ENCODE peak calls at places on chromosome 3, in eight cellular contexts. C is HCT116, U is stomach, H is WERI-Rb-1, T is GM12864, D is AG09309, O is DND-41, L is cardiac muscle cell. P is an unnamed sample.
A peak's percentile ranks its signal among the peaks of the same experiment; 100 is the strongest.

GRCh38 chr3:29922990-29923746 is 642.3 kb downstream of the RBMS3 start:
- DNase-seq in C (peak; percentile 68), U (no peak), H (peak; percentile 4), T (no peak), D (peak; percentile 54), O (no peak), L (peak; percentile 93), P (no peak)

GRCh38 chr3:122797291-122797690 is 2.4 kb downstream of the SLC49A4 start:
- DNase-seq in C (no peak), U (no peak), H (no peak), T (no peak), D (no peak), O (no peak), L (no peak), P (no peak)

GRCh38 chr3:98972155-98972554 is 70.7 kb upstream of the DCBLD2 start:
- DNase-seq in C (peak; percentile 78), U (no peak), H (no peak), T (no peak), D (peak; percentile 91), O (no peak), L (peak; percentile 91), P (no peak)

GRCh38 chr3:108486910-108487309 is 23.5 kb downstream of the MYH15 start:
- DNase-seq in C (no peak), U (no peak), H (peak; percentile 81), T (no peak), D (no peak), O (no peak), L (peak; percentile 59), P (no peak)

GRCh38 chr3:143895805-143896204 is 47.5 kb upstream of the SLC9A9 start:
- DNase-seq in C (no peak), U (no peak), H (no peak), T (no peak), D (no peak), O (no peak), L (peak; percentile 43), P (no peak)

GRCh38 chr3:122925756-122926155 is 101.8 kb downstream of the SEMA5B start:
- DNase-seq in C (no peak), U (no peak), H (no peak), T (no peak), D (no peak), O (no peak), L (no peak), P (no peak)

GRCh38 chr3:66115858-66116654 is 77.3 kb upstream of the MAGI1 start:
- DNase-seq in C (peak; percentile 64), U (peak; percentile 34), H (no peak), T (no peak), D (peak; percentile 80), O (no peak), L (peak; percentile 96), P (no peak)

GRCh38 chr3:128845119-128845518 is 34.3 kb upstream of the ACAD9 start:
- DNase-seq in C (no peak), U (no peak), H (peak; percentile 58), T (no peak), D (no peak), O (no peak), L (no peak), P (no peak)

GRCh38 chr3:189144645-189145044 is 27.1 kb upstream of the TPRG1 start:
- DNase-seq in C (no peak), U (no peak), H (no peak), T (no peak), D (no peak), O (peak; percentile 24), L (peak; percentile 68), P (no peak)

GRCh38 chr3:173128633-173129032 is 12.4 kb downstream of the SPATA16 start:
- DNase-seq in C (no peak), U (no peak), H (no peak), T (no peak), D (no peak), O (no peak), L (no peak), P (no peak)

DNA sequence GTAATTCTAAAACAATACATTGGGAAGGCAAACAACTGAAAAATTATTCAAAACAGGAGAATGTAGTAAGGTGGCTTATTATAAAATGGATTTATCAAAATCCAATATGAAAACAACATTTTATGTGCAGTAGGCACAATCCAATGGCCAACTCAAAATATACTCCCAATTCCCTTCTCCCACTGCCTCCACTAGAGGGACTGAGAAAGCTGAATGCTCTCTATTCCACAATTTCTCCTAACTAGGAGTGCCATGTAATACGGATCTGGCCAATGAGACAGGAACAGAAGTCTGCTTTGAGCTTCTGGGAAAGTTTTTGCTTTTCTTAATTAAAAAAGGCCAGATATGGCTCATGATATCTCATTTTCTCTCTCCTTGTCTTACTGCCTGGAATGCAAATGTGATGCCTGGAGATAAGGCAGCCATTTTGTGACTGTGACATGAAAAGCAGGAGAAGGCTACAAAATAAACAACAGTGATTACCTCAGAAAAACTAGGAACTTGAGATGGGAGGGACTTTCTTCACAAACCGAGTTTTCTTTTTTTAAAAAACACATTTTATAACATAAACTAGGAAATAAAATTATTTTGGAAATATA is 18.8 kb upstream of the VGLL4 start:
- DNase-seq in C (peak; percentile 42), U (no peak), H (no peak), T (no peak), D (no peak), O (no peak), L (peak; percentile 43), P (no peak)
- TF ChIP-seq CTCF in C (peak; percentile 57), U (no peak), H (peak; percentile 34), T (peak; percentile 14), D (peak; percentile 61), O (peak; percentile 32), L (peak; percentile 49), P (peak; percentile 24)

DNA sequence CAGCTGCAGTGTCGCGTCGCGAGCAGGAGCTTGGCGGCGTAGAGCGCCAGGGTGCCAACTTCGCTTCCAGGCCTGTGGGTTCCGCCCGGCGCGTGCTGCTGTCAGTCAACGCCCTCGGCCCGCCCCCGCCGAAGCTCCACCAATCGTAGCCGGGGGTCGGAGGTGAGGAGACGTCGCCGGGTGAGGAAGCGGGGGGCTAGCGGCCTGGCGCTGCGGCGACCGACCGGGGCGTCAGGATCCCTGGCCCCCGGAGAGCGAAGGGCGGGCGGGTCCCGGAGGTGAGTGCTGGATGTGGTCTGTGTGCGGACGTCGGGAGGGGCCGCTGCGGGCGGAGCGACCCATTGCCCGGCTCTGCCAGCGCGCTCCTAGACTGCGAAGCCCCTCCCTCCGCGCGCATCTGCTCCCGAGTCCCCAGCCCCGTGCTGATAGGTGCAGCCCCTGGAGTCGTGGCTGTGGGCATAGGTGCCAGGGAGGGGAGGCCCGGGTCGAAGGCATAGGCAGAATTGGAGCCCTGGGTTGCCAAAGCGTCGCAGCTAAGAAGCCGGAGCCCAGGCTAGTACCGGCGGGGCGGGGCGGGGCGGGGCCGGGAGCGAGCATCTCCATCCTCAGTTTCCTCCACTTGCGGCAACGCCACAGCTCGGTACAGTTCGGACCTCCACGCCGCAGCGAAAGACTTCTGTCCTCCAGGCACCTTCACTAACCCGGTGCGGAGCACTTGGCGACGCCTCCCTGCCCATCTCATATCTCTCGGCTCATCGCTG is at the start of gene NXPE3:
- DNase-seq in C (peak; percentile 57), U (peak; percentile 91), H (peak; percentile 89), T (peak; percentile 52), D (no peak), O (peak; percentile 95), L (peak; percentile 82), P (peak; percentile 90)
- TF ChIP-seq CTCF in C (no peak), U (no peak), H (no peak), T (no peak), D (no peak), O (no peak), L (no peak), P (no peak)

DNA sequence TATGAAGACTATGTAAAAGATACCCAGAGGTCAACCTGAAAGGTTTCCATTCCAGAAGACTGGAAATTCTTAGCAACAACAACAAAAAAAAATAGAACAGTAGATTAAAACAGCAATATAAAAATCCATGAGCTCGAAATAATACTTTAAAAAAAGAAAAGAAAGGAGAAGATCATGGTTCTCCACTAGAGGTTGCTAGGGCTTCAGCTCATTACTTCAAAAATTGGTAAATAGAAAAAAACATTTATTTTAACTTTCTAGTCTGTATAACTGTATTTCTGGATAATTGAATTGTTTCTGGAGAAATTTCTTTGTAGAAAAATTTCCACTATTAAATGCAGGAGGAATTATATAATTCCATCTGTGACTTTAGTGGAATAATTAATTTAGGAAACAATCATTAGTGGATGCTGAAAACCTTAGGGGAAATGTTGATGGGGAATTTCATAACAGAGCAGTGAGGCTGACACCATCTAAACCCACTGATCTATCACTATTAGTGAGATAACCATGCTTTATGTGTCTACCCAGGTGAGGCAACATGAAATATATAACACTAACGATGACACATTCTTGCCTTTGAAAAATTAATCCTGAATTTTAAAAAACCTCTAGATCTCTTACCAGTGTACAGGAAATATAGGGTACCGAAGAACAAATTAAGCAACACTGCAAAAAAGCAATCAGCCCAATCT is 62.5 kb upstream of the SNRK start:
- DNase-seq in C (no peak), U (no peak), H (no peak), T (no peak), D (no peak), O (no peak), L (peak; percentile 40), P (no peak)
- TF ChIP-seq CTCF in C (peak; percentile 52), U (no peak), H (no peak), T (peak; percentile 18), D (peak; percentile 45), O (peak; percentile 13), L (peak; percentile 44), P (peak; percentile 52)

GRCh38 chr3:113534365-113534764 is 2.0 kb downstream of the SIDT1 start:
- DNase-seq in C (no peak), U (no peak), H (no peak), T (no peak), D (no peak), O (peak; percentile 6), L (no peak), P (no peak)

GRCh38 chr3:113533534-113533892 is 1.2 kb downstream of the SIDT1 start:
- DNase-seq in C (no peak), U (no peak), H (no peak), T (no peak), D (no peak), O (peak; percentile 44), L (no peak), P (no peak)

GRCh38 chr3:113535898-113536297 is 3.5 kb downstream of the SIDT1 start:
- DNase-seq in C (no peak), U (no peak), H (no peak), T (no peak), D (no peak), O (no peak), L (no peak), P (no peak)

GRCh38 chr3:113532698-113533533 is 561 bp downstream of the SIDT1 start:
- DNase-seq in C (no peak), U (peak; percentile 47), H (peak; percentile 13), T (no peak), D (no peak), O (peak; percentile 45), L (no peak), P (peak; percentile 45)

DNA sequence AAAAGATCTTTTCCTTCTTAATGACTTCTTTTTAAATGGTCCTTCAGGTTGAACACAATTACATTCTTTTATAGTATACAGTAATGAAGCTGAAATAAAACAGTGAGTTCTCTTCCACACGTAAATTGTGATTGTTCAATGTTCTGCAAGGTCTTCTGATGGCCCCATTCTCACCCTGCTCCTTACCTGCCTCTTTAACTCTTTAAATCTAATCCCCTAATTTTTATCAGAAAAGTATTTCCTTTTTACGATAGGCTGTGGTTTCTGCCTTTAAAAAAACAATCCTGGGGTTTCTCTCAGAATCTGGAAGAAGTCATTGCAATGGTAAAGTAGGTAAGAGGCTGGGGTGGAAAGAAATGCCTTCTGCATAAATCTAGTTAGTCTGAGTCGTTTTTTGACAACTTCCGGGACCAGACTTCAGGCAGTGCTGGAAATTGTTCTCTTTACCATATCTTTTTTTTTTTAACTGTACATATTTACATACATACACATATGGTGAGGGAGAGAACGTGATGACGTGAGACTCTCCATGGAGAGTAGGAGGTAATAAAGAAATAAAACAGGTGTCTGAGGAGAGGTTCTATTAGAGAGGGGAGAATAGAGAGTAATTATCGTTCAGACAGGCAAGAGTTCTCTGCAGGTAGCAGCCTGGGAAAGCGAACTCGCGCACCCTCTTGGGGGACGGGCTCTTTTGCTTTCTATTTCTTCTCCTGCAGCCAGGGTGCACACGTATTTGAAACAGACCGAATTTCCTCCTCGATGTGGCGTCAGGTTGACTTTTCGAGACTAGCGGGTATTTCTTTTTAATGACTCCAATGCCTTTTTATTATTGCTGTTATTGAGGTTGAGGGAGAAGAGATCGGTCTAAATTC is at the start of gene SIDT1:
- DNase-seq in C (no peak), U (peak; percentile 67), H (no peak), T (peak; percentile 65), D (no peak), O (peak; percentile 73), L (no peak), P (peak; percentile 69)
- TF ChIP-seq CTCF in C (no peak), U (no peak), H (no peak), T (no peak), D (no peak), O (peak; percentile 40), L (no peak), P (no peak)

P was measured in right lobe of liver.